ENCODE peak calls at places on chromosomes 3 and 15, in four cellular contexts. I is body of pancreas, D is AG09319, O is IMR-90. V is an unnamed sample.

GRCh38 chr3:9947025-9947995 is 4.9 kb downstream of the PRRT3 start:
- DNase-seq in I (peak; percentile 79), D (no peak), O (peak; percentile 33), V (no peak)

GRCh38 chr3:66039590-66039887 is 821 bp upstream of the MAGI1 start:
- DNase-seq in I (peak; percentile 48), D (no peak), O (no peak), V (peak; percentile 47)

GRCh38 chr3:195905970-195906864 is 2.1 kb downstream of the TNK2 start:
- DNase-seq in I (no peak), D (no peak), O (peak; percentile 78), V (peak; percentile 23)

GRCh38 chr3:112407214-112407887 is 74.4 kb downstream of the CD200 start:
- DNase-seq in I (no peak), D (no peak), O (no peak), V (no peak)

GRCh38 chr3:114299421-114299820 is 5.6 kb downstream of the TIGIT start:
- DNase-seq in I (no peak), D (no peak), O (no peak), V (no peak)

GRCh38 chr15:101348015-101348414 is 53.0 kb upstream of the SNRPA1 start:
- DNase-seq in I (no peak), D (no peak), O (no peak), V (no peak)

GRCh38 chr3:115323380-115323779 is 176.3 kb upstream of the ZBTB20 start:
- DNase-seq in I (no peak), D (no peak), O (no peak), V (no peak)

GRCh38 chr3:186930639-186931486 is 537 bp downstream of the ST6GAL1 start:
- DNase-seq in I (peak; percentile 26), D (no peak), O (peak; percentile 34), V (peak; percentile 81)

GRCh38 chr3:107629556-107629955 is 106.8 kb downstream of the BBX start:
- DNase-seq in I (no peak), D (no peak), O (peak; percentile 28), V (no peak)

GRCh38 chr3:143951351-143951971 is 20.2 kb upstream of the DIPK2A start:
- DNase-seq in I (no peak), D (no peak), O (peak; percentile 46), V (peak; percentile 29)

GRCh38 chr3:12401208-12401607 is 83.1 kb upstream of the TSEN2 start:
- DNase-seq in I (no peak), D (no peak), O (no peak), V (no peak)

GRCh38 chr15:69612112-69612511 is 159.5 kb downstream of the RPLP1 start:
- DNase-seq in I (no peak), D (no peak), O (no peak), V (no peak)

GRCh38 chr3:150232992-150233451 is 175.1 kb upstream of the TSC22D2 start:
- DNase-seq in I (no peak), D (no peak), O (peak; percentile 35), V (no peak)

GRCh38 chr3:110248666-110249065 is 823.0 kb upstream of the NECTIN3 start:
- DNase-seq in I (no peak), D (no peak), O (peak; percentile 52), V (no peak)

GRCh38 chr3:170730071-170730812 is 139.8 kb downstream of the RPL22L1 start:
- DNase-seq in I (no peak), D (no peak), O (no peak), V (no peak)

GRCh38 chr15:65400760-65401606 is 21.8 kb downstream of the IGDCC4 start:
- DNase-seq in I (peak; percentile 76), D (peak; percentile 35), O (peak; percentile 72), V (peak; percentile 89)

GRCh38 chr3:86995537-86995936 is 4.6 kb upstream of the VGLL3 start:
- DNase-seq in I (no peak), D (peak; percentile 48), O (peak; percentile 89), V (no peak)

GRCh38 chr15:82139823-82140268 is 94.0 kb upstream of the MEX3B start:
- DNase-seq in I (no peak), D (no peak), O (peak; percentile 70), V (no peak)

GRCh38 chr3:15428539-15428938 is 1.1 kb downstream of the EAF1 start:
- DNase-seq in I (no peak), D (no peak), O (peak; percentile 67), V (no peak)

GRCh38 chr3:96959902-96960596 is 145.7 kb downstream of the EPHA6 start:
- DNase-seq in I (no peak), D (no peak), O (no peak), V (no peak)

GRCh38 chr15:49855917-49856637 is 235.2 kb downstream of the DTWD1 start:
- DNase-seq in I (no peak), D (peak; percentile 98), O (peak; percentile 99), V (no peak)

GRCh38 chr3:15498461-15499214 is 22.9 kb downstream of the COLQ start:
- DNase-seq in I (no peak), D (no peak), O (no peak), V (no peak)

GRCh38 chr3:188584162-188584529 is 430.2 kb downstream of the LPP start:
- DNase-seq in I (no peak), D (no peak), O (peak; percentile 80), V (no peak)

GRCh38 chr3:45665101-45665572 is 24.1 kb upstream of the SACM1L start:
- DNase-seq in I (peak; percentile 74), D (no peak), O (peak; percentile 39), V (peak; percentile 55)

GRCh38 chr3:172675371-172676193 is 35.3 kb downstream of the NCEH1 start:
- DNase-seq in I (no peak), D (no peak), O (peak; percentile 65), V (peak; percentile 63)

GRCh38 chr3:141243295-141243707 is 11.7 kb downstream of the PXYLP1 start:
- DNase-seq in I (no peak), D (no peak), O (peak; percentile 36), V (no peak)

DNA sequence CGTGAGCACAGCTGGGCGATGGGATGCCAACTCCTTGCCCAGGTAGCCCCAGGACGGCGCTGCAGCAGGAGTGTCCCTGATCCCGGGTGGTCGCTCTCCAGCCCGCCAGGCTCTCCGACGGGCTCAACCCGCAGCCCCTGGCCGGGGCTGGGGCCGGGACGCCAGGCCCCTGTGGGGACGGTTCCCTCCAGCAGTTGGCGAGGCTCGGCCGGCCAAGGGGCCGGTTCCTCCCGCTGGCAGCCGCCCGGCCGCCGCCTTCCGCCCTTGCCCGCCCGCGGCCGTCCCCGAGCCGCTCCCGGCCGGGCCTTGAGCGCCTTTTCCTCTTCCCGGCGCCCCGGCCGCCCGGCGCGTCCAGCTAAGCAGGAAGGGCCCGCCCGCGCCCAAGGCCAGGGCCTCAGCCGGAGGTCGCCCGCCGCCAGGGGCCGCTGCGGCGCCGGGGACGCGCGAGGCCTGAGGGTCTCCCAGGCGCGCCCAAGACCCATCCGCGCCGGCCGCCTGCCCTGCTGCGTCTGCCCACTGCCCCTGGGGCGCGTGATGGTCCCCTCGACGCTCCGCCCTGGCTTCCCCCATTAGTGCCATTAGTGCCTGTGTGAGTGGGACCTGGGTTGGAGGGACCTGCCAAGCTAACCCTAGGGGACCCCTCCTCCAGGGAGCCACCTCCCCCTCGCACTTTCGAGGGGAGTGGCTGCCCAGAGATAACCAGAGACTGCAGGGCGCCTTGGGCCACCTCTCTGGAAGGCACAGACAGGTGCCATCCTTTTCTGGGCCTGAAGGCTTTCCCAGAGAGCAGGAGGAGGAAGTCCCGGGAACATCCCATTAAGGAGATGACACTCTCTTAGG is 106.4 kb downstream of the FBLN2 start:
- DNase-seq in I (peak; percentile 38), D (no peak), O (peak; percentile 18), V (peak; percentile 69)
- TF ChIP-seq CTCF in I (peak; percentile 66), D (no peak), O (peak; percentile 57), V (peak; percentile 58)

GRCh38 chr3:117104792-117105191 is 395.2 kb downstream of the TUSC7 start:
- DNase-seq in I (no peak), D (no peak), O (peak; percentile 55), V (no peak)

GRCh38 chr3:117101697-117102096 is 392.1 kb downstream of the TUSC7 start:
- DNase-seq in I (no peak), D (no peak), O (no peak), V (no peak)

GRCh38 chr3:117102441-117102840 is 392.9 kb downstream of the TUSC7 start:
- DNase-seq in I (no peak), D (no peak), O (peak; percentile 19), V (no peak)

GRCh38 chr3:117104381-117104780 is 394.8 kb downstream of the TUSC7 start:
- DNase-seq in I (no peak), D (no peak), O (no peak), V (no peak)

GRCh38 chr3:117103645-117104044 is 394.1 kb downstream of the TUSC7 start:
- DNase-seq in I (no peak), D (no peak), O (no peak), V (no peak)
- TF ChIP-seq CTCF in I (no peak), D (no peak), O (no peak), V (no peak)

DNA sequence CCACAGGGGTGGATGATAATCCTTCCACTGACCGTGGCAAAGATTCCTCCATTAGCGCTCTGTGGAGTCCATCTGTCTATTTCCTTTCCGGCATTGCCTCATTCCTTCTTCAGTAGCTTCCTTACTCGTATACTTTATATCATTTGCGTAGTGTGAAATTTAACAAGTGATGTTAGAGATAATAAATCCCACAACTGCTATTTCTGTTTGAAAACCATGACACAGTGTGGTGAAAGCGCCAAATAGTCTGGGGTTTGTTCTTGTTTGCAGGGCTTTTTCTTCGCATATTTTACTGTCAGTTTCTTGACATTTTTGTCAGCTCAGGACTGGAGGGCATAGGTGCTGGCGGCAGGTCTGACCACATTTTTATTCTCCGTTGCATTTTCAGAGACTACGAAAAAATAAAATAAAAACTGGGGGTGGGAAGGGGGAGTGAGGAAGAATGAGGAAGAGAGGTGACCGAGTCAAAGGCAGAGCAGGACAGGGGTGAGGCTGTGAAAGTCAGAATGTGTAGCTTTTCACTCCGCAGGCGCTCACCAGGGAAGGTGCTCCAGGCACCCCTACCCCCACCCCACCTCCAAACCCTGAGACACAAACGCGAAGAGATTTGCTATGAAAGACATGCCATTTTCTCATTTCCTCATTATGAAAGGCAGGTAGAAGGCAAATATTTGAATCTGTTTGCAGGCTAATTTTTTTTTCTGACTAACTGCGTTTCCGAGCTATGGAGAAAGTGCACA is 965.0 kb downstream of the MCTP2 start:
- DNase-seq in I (no peak), D (no peak), O (no peak), V (no peak)
- TF ChIP-seq CTCF in I (no peak), D (no peak), O (no peak), V (no peak)

DNA sequence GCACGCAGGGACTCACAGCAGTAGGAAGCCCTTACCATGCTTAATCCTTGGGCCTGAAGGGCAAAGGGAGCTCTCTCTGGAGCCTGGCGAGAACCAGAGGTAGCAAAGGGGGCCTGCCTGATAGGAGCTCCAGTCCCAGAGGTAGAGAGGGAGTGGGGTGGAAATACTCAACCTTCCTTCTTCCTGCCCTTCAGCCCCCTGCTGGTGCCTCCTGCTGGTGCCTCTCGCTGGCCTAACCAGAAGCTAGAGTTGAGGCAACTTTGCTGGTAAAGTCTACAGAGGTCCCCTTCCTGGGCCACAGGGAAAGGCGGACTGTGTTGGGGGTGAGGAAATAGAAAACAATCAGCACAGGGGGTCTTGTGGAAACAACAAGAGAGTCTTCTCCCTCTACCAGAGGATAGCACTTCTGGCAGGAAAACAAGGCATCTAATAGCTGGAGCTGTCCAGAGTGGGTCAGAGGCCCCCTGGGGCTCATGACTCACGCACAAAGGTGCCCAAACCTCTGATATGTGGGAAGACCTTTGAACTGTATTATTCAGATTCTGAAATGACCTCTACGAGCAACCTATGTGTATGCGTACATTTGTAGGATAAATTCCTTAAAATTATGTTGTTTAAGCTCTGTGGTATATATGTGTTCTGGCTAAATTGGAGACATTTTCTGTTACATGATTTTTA is 133.8 kb downstream of the LRRC28 start:
- DNase-seq in I (no peak), D (no peak), O (no peak), V (no peak)
- TF ChIP-seq CTCF in I (no peak), D (no peak), O (no peak), V (no peak)

GRCh38 chr3:28348637-28349396 is at the start of the genes AZI2 and ZCWPW2:
- DNase-seq in I (peak; percentile 97), D (peak; percentile 95), O (peak; percentile 95), V (peak; percentile 89)
- TF ChIP-seq CTCF in I (peak; percentile 18), D (peak; percentile 12), O (peak; percentile 14), V (peak; percentile 25)

GRCh38 chr3:89113887-89114840 is 6.7 kb downstream of the EPHA3 start:
- DNase-seq in I (peak; percentile 72), D (no peak), O (peak; percentile 42), V (peak; percentile 50)
- TF ChIP-seq CTCF in I (peak; percentile 49), D (peak; percentile 78), O (peak; percentile 51), V (peak; percentile 66)

V was measured in GM13976.